ENCODE peak calls at places on chromosomes 3 and 15, in six cellular contexts. One of them, this sample, is unnamed.

GRCh38 chr3:62161306-62161705 is 212.0 kb downstream of the FEZF2 start:
- DNase-seq in AG09309: no peak
- DNase-seq in heart left ventricle: peak; percentile 29
- DNase-seq in natural killer cell: no peak
- DNase-seq in GM13976: no peak
- DNase-seq in B cell: no peak
- DNase-seq in this sample: no peak

GRCh38 chr3:22045882-22046281 is 294.9 kb upstream of the ZNF385D start:
- DNase-seq in AG09309: no peak
- DNase-seq in heart left ventricle: no peak
- DNase-seq in natural killer cell: no peak
- DNase-seq in GM13976: no peak
- DNase-seq in B cell: no peak
- DNase-seq in this sample: no peak

GRCh38 chr3:131329774-131330173 is 51.8 kb upstream of the NUDT16 start:
- DNase-seq in AG09309: no peak
- DNase-seq in heart left ventricle: no peak
- DNase-seq in natural killer cell: no peak
- DNase-seq in GM13976: peak; percentile 42
- DNase-seq in B cell: peak; percentile 3
- DNase-seq in this sample: no peak

GRCh38 chr3:60555704-60556340 is 695.4 kb downstream of the FHIT start:
- DNase-seq in AG09309: no peak
- DNase-seq in heart left ventricle: no peak
- DNase-seq in natural killer cell: no peak
- DNase-seq in GM13976: no peak
- DNase-seq in B cell: no peak
- DNase-seq in this sample: no peak

GRCh38 chr15:78308422-78309021 is 9.1 kb upstream of the SKIC8 start:
- DNase-seq in AG09309: no peak
- DNase-seq in heart left ventricle: peak; percentile 61
- DNase-seq in natural killer cell: peak; percentile 26
- DNase-seq in GM13976: peak; percentile 79
- DNase-seq in B cell: peak; percentile 36
- DNase-seq in this sample: peak; percentile 83

GRCh38 chr3:74613060-74613459 is 1.4 kb downstream of the CNTN3 start:
- DNase-seq in AG09309: no peak
- DNase-seq in heart left ventricle: no peak
- DNase-seq in natural killer cell: no peak
- DNase-seq in GM13976: no peak
- DNase-seq in B cell: no peak
- DNase-seq in this sample: no peak

GRCh38 chr3:39038165-39038564 is 13.6 kb downstream of the SCN11A start:
- DNase-seq in AG09309: peak; percentile 8
- DNase-seq in heart left ventricle: no peak
- DNase-seq in natural killer cell: no peak
- DNase-seq in GM13976: no peak
- DNase-seq in B cell: no peak
- DNase-seq in this sample: no peak

GRCh38 chr3:27669505-27670085 is 52.5 kb downstream of the EOMES start:
- DNase-seq in AG09309: no peak
- DNase-seq in heart left ventricle: no peak
- DNase-seq in natural killer cell: no peak
- DNase-seq in GM13976: peak; percentile 28
- DNase-seq in B cell: no peak
- DNase-seq in this sample: no peak

GRCh38 chr3:110419096-110419495 is 652.5 kb upstream of the NECTIN3 start:
- DNase-seq in AG09309: no peak
- DNase-seq in heart left ventricle: no peak
- DNase-seq in natural killer cell: no peak
- DNase-seq in GM13976: no peak
- DNase-seq in B cell: no peak
- DNase-seq in this sample: no peak

GRCh38 chr3:44326035-44326434 is 12.5 kb upstream of the TCAIM start:
- DNase-seq in AG09309: no peak
- DNase-seq in heart left ventricle: no peak
- DNase-seq in natural killer cell: no peak
- DNase-seq in GM13976: no peak
- DNase-seq in B cell: no peak
- DNase-seq in this sample: no peak

GRCh38 chr15:33157636-33158035 is 36.9 kb downstream of the FMN1 start:
- DNase-seq in AG09309: no peak
- DNase-seq in heart left ventricle: no peak
- DNase-seq in natural killer cell: no peak
- DNase-seq in GM13976: no peak
- DNase-seq in B cell: no peak
- DNase-seq in this sample: no peak

GRCh38 chr3:61913657-61914056 is 352.3 kb downstream of the PTPRG start:
- DNase-seq in AG09309: no peak
- DNase-seq in heart left ventricle: no peak
- DNase-seq in natural killer cell: no peak
- DNase-seq in GM13976: peak; percentile 14
- DNase-seq in B cell: no peak
- DNase-seq in this sample: no peak

GRCh38 chr3:120420855-120421570 is 29.8 kb downstream of the FSTL1 start:
- DNase-seq in AG09309: no peak
- DNase-seq in heart left ventricle: peak; percentile 43
- DNase-seq in natural killer cell: no peak
- DNase-seq in GM13976: no peak
- DNase-seq in B cell: no peak
- DNase-seq in this sample: no peak

GRCh38 chr15:36210426-36210825 is 369.0 kb upstream of the CDIN1 start:
- DNase-seq in AG09309: no peak
- DNase-seq in heart left ventricle: no peak
- DNase-seq in natural killer cell: no peak
- DNase-seq in GM13976: no peak
- DNase-seq in B cell: no peak
- DNase-seq in this sample: no peak

GRCh38 chr15:74653426-74654082 is 37.9 kb downstream of the CLK3 start:
- DNase-seq in AG09309: peak; percentile 41
- DNase-seq in heart left ventricle: no peak
- DNase-seq in natural killer cell: no peak
- DNase-seq in GM13976: no peak
- DNase-seq in B cell: no peak
- DNase-seq in this sample: no peak

GRCh38 chr15:23038741-23039150 is 623 bp downstream of the TUBGCP5 start:
- DNase-seq in AG09309: no peak
- DNase-seq in heart left ventricle: no peak
- DNase-seq in natural killer cell: no peak
- DNase-seq in GM13976: no peak
- DNase-seq in B cell: no peak
- DNase-seq in this sample: no peak

GRCh38 chr15:31499953-31500808 is 173.5 kb downstream of the KLF13 start:
- DNase-seq in AG09309: no peak
- DNase-seq in heart left ventricle: no peak
- DNase-seq in natural killer cell: no peak
- DNase-seq in GM13976: no peak
- DNase-seq in B cell: no peak
- DNase-seq in this sample: no peak

GRCh38 chr15:37032091-37032775 is 68.1 kb downstream of the MEIS2 start:
- DNase-seq in AG09309: no peak
- DNase-seq in heart left ventricle: no peak
- DNase-seq in natural killer cell: no peak
- DNase-seq in GM13976: no peak
- DNase-seq in B cell: no peak
- DNase-seq in this sample: no peak

GRCh38 chr3:45180051-45180450 is 33.9 kb upstream of the CDCP1 start:
- DNase-seq in AG09309: no peak
- DNase-seq in heart left ventricle: no peak
- DNase-seq in natural killer cell: no peak
- DNase-seq in GM13976: no peak
- DNase-seq in B cell: no peak
- DNase-seq in this sample: no peak

GRCh38 chr3:37477713-37478487 is 303.5 kb upstream of the LRRFIP2 start:
- DNase-seq in AG09309: no peak
- DNase-seq in heart left ventricle: no peak
- DNase-seq in natural killer cell: no peak
- DNase-seq in GM13976: no peak
- DNase-seq in B cell: no peak
- DNase-seq in this sample: no peak

GRCh38 chr3:140424726-140425125 is 253.1 kb upstream of the TRIM42 start:
- DNase-seq in AG09309: no peak
- DNase-seq in heart left ventricle: no peak
- DNase-seq in natural killer cell: no peak
- DNase-seq in GM13976: no peak
- DNase-seq in B cell: no peak
- DNase-seq in this sample: no peak

DNA sequence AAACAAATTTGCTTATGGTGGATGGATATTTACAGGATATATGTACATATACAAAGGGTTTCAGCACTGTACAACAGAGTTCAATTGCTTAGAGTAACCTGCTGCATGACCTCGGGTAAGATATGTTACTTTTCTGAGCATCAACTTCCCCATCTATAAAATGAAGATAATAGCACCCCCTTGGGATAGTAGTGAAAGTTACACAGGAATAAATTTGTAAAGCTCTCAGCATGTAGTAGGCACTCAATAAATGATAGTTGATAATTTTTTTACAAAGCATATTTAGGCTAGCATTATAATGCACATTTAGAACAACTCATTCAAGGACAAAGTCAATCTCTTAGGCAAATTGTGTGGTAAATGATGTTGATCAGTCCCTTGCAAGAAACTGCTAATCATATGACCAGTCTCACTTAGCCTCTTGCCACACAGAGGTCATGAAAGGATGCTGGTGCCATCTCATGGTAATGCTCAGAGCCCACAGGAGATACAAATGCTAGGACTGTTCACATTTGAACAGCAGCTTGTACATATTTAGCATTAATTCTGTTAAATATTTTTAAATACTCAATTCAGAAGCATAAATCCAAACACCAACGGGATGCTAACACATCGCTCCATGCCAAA is 123.9 kb downstream of the MAGI1 start:
- DNase-seq in AG09309: no peak
- DNase-seq in heart left ventricle: no peak
- DNase-seq in natural killer cell: no peak
- DNase-seq in GM13976: no peak
- DNase-seq in B cell: no peak
- DNase-seq in this sample: no peak
- TF ChIP-seq CTCF in AG09309: no peak
- TF ChIP-seq CTCF in heart left ventricle: no peak
- TF ChIP-seq CTCF in natural killer cell: no peak
- TF ChIP-seq CTCF in GM13976: no peak
- TF ChIP-seq CTCF in B cell: no peak
- TF ChIP-seq CTCF in this sample: no peak

GRCh38 chr3:145807990-145808389 is 353.0 kb downstream of the PLOD2 start:
- DNase-seq in AG09309: peak; percentile 2
- DNase-seq in heart left ventricle: no peak
- DNase-seq in natural killer cell: no peak
- DNase-seq in GM13976: peak; percentile 4
- DNase-seq in B cell: no peak
- DNase-seq in this sample: no peak
- TF ChIP-seq CTCF in AG09309: peak; percentile 36
- TF ChIP-seq CTCF in heart left ventricle: no peak
- TF ChIP-seq CTCF in natural killer cell: no peak
- TF ChIP-seq CTCF in GM13976: no peak
- TF ChIP-seq CTCF in B cell: no peak
- TF ChIP-seq CTCF in this sample: peak; percentile 24

DNA sequence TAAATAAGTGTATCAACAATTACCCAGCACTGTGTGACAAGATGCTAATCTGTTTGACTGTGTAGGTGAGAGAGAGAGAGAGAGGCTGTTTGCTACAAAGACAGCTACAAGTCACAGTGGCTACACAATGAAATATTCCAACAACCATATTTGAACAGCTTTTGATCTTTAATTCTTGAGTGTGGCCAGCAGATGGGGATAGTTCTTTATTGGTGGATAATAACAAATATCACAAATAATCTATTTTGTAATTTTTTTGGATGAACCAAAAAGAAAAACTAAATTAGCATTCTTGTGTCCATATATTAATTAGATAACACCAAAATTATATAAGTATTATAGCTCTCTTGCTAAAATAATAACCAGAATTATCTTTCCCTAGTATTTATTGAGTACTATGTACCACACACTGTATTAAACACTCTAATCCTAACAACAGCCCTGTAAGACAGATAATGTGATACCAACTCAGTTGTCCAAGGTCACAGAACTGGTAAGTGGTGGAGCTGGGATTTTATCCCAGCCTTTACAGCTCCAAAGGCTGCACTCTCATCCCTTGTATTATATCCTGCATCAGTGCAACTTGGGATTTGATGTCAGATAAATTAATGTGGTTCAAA is 61.9 kb upstream of the C3orf80 start:
- DNase-seq in AG09309: no peak
- DNase-seq in heart left ventricle: no peak
- DNase-seq in natural killer cell: no peak
- DNase-seq in GM13976: peak; percentile 40
- DNase-seq in B cell: peak; percentile 8
- DNase-seq in this sample: no peak
- TF ChIP-seq CTCF in AG09309: peak; percentile 40
- TF ChIP-seq CTCF in heart left ventricle: peak; percentile 39
- TF ChIP-seq CTCF in natural killer cell: no peak
- TF ChIP-seq CTCF in GM13976: no peak
- TF ChIP-seq CTCF in B cell: no peak
- TF ChIP-seq CTCF in this sample: peak; percentile 60

GRCh38 chr3:170731281-170731680 is 138.7 kb downstream of the RPL22L1 start:
- DNase-seq in AG09309: no peak
- DNase-seq in heart left ventricle: no peak
- DNase-seq in natural killer cell: no peak
- DNase-seq in GM13976: no peak
- DNase-seq in B cell: no peak
- DNase-seq in this sample: no peak

GRCh38 chr3:170732660-170733245 is 137.2 kb downstream of the RPL22L1 start:
- DNase-seq in AG09309: no peak
- DNase-seq in heart left ventricle: no peak
- DNase-seq in natural killer cell: no peak
- DNase-seq in GM13976: no peak
- DNase-seq in B cell: no peak
- DNase-seq in this sample: no peak

GRCh38 chr3:170734737-170735070 is 135.3 kb downstream of the RPL22L1 start:
- DNase-seq in AG09309: peak; percentile 43
- DNase-seq in heart left ventricle: no peak
- DNase-seq in natural killer cell: no peak
- DNase-seq in GM13976: no peak
- DNase-seq in B cell: no peak
- DNase-seq in this sample: no peak

GRCh38 chr3:170735821-170736220 is 134.2 kb downstream of the RPL22L1 start:
- DNase-seq in AG09309: no peak
- DNase-seq in heart left ventricle: no peak
- DNase-seq in natural killer cell: no peak
- DNase-seq in GM13976: no peak
- DNase-seq in B cell: no peak
- DNase-seq in this sample: no peak

DNA sequence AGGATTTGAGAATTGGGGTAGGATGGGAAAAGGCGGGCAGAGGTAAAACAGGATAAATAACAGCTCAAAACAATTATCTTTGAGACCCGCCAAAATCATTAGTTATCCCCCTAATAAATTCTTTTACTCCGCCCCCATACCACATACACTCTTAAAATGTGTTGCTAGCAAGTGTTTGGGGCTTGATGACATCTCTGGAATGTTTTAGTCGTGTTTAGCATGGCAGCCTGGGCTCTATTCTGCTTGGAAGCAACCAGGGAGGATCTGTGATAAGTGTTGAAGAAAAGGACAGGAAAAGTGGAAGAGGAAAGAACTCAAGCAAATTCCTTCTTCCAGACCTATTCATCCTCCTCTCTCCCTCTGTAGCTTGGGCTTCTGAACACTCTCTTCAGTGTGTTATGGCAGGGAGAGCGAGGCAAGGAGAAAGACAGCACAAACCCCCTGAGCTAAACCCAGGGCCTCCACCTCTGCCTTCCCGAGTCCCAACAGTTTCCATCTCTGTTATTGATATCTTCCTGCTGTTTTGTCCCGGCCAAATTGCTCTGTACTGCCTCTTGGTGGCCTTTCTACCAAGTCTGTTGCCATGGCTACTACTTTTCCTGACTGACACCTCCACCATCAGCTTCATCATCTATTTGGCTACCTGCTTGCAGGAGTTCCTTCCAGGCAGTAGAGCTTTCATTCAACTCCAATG is 135.8 kb downstream of the RPL22L1 start:
- DNase-seq in AG09309: no peak
- DNase-seq in heart left ventricle: no peak
- DNase-seq in natural killer cell: no peak
- DNase-seq in GM13976: no peak
- DNase-seq in B cell: no peak
- DNase-seq in this sample: no peak
- TF ChIP-seq CTCF in AG09309: no peak
- TF ChIP-seq CTCF in heart left ventricle: no peak
- TF ChIP-seq CTCF in natural killer cell: no peak
- TF ChIP-seq CTCF in GM13976: no peak
- TF ChIP-seq CTCF in B cell: no peak
- TF ChIP-seq CTCF in this sample: no peak